ENCODE peak calls at places on chromosomes 16 and 17, in four cellular contexts. One of them, this sample, is unnamed.

GRCh38 chr17:27912989-27913388 is 19.8 kb upstream of the LYRM9 start:
- DNase-seq in H9: no peak
- DNase-seq in IMR-90: no peak
- DNase-seq in H1: no peak
- DNase-seq in this sample: no peak

GRCh38 chr17:56876766-56877179 is 37.1 kb downstream of the TRIM25 start:
- DNase-seq in H9: no peak
- DNase-seq in IMR-90: no peak
- DNase-seq in H1: no peak
- DNase-seq in this sample: no peak

GRCh38 chr16:88923926-88924833 is 52.8 kb downstream of the CBFA2T3 start:
- DNase-seq in H9: peak
- DNase-seq in IMR-90: no peak
- DNase-seq in H1: no peak
- DNase-seq in this sample: peak

GRCh38 chr16:79653337-79654000 is 52.9 kb upstream of the MAF start:
- DNase-seq in H9: no peak
- DNase-seq in IMR-90: no peak
- DNase-seq in H1: no peak
- DNase-seq in this sample: no peak

GRCh38 chr17:20241855-20242254 is 225.5 kb downstream of the LGALS9B start:
- DNase-seq in H9: no peak
- DNase-seq in IMR-90: no peak
- DNase-seq in H1: no peak
- DNase-seq in this sample: no peak

GRCh38 chr17:2386400-2387085 is 14.3 kb downstream of the MNT start:
- DNase-seq in H9: no peak
- DNase-seq in IMR-90: no peak
- DNase-seq in H1: no peak
- DNase-seq in this sample: no peak

GRCh38 chr17:78621720-78622490 is 44.7 kb upstream of the DNAH17 start:
- DNase-seq in H9: no peak
- DNase-seq in IMR-90: no peak
- DNase-seq in H1: no peak
- DNase-seq in this sample: no peak

GRCh38 chr16:5030251-5030870 is 3.4 kb downstream of the NAGPA start:
- DNase-seq in H9: no peak
- DNase-seq in IMR-90: no peak
- DNase-seq in H1: no peak
- DNase-seq in this sample: no peak

GRCh38 chr17:17728550-17729251 is 47.4 kb downstream of the RAI1 start:
- DNase-seq in H9: no peak
- DNase-seq in IMR-90: no peak
- DNase-seq in H1: no peak
- DNase-seq in this sample: no peak

GRCh38 chr17:39982069-39982371 is 1.4 kb downstream of the PSMD3 start:
- DNase-seq in H9: no peak
- DNase-seq in IMR-90: no peak
- DNase-seq in H1: no peak
- DNase-seq in this sample: no peak

GRCh38 chr16:22318690-22319358 is 21.6 kb downstream of the POLR3E start:
- DNase-seq in H9: peak
- DNase-seq in IMR-90: peak
- DNase-seq in H1: no peak
- DNase-seq in this sample: peak

GRCh38 chr16:81738831-81739496 is 40.1 kb upstream of the PLCG2 start:
- DNase-seq in H9: no peak
- DNase-seq in IMR-90: no peak
- DNase-seq in H1: no peak
- DNase-seq in this sample: no peak

GRCh38 chr17:11511696-11512095 is 86.6 kb upstream of the DNAH9 start:
- DNase-seq in H9: no peak
- DNase-seq in IMR-90: no peak
- DNase-seq in H1: no peak
- DNase-seq in this sample: no peak

GRCh38 chr16:2787961-2788360 is 601 bp upstream of the PRSS33 start:
- DNase-seq in H9: no peak
- DNase-seq in IMR-90: no peak
- DNase-seq in H1: no peak
- DNase-seq in this sample: no peak

GRCh38 chr17:69997332-69997731 is 77.7 kb upstream of the KCNJ16 start:
- DNase-seq in H9: no peak
- DNase-seq in IMR-90: peak
- DNase-seq in H1: no peak
- DNase-seq in this sample: no peak

GRCh38 chr16:47778106-47778803 is 317.1 kb downstream of the PHKB start:
- DNase-seq in H9: no peak
- DNase-seq in IMR-90: no peak
- DNase-seq in H1: no peak
- DNase-seq in this sample: peak

GRCh38 chr17:83058478-83059167 is 20.8 kb upstream of the METRNL start:
- DNase-seq in H9: no peak
- DNase-seq in IMR-90: no peak
- DNase-seq in H1: no peak
- DNase-seq in this sample: no peak

GRCh38 chr16:72626623-72627022 is 421.3 kb downstream of the ZFHX3 start:
- DNase-seq in H9: no peak
- DNase-seq in IMR-90: no peak
- DNase-seq in H1: no peak
- DNase-seq in this sample: no peak

GRCh38 chr17:40091691-40092397 is 8.5 kb downstream of the NR1D1 start:
- DNase-seq in H9: peak
- DNase-seq in IMR-90: no peak
- DNase-seq in H1: no peak
- DNase-seq in this sample: peak

GRCh38 chr16:78633551-78633950 is 534.1 kb downstream of the WWOX start:
- DNase-seq in H9: no peak
- DNase-seq in IMR-90: no peak
- DNase-seq in H1: no peak
- DNase-seq in this sample: no peak

GRCh38 chr17:45235071-45236001 is 13.7 kb downstream of the FMNL1 start:
- DNase-seq in H9: peak
- DNase-seq in IMR-90: peak
- DNase-seq in H1: peak
- DNase-seq in this sample: peak

GRCh38 chr17:28684963-28685362 is 23.0 kb downstream of the SUPT6H start:
- DNase-seq in H9: no peak
- DNase-seq in IMR-90: peak
- DNase-seq in H1: no peak
- DNase-seq in this sample: no peak

GRCh38 chr17:81863833-81864768 is 3.8 kb upstream of the P4HB start:
- DNase-seq in H9: peak
- DNase-seq in IMR-90: no peak
- DNase-seq in H1: no peak
- DNase-seq in this sample: peak

GRCh38 chr17:73643012-73643845 is 1.0 kb downstream of the SDK2 start:
- DNase-seq in H9: peak
- DNase-seq in IMR-90: no peak
- DNase-seq in H1: no peak
- DNase-seq in this sample: peak

GRCh38 chr17:46866747-46867146 is 15.4 kb downstream of the WNT9B start:
- DNase-seq in H9: no peak
- DNase-seq in IMR-90: no peak
- DNase-seq in H1: no peak
- DNase-seq in this sample: no peak

GRCh38 chr17:18187816-18188761 is 4.5 kb downstream of the ALKBH5 start:
- DNase-seq in H9: no peak
- DNase-seq in IMR-90: peak
- DNase-seq in H1: no peak
- DNase-seq in this sample: no peak

GRCh38 chr17:773467-774319 is 8.4 kb downstream of the GLOD4 start:
- DNase-seq in H9: no peak
- DNase-seq in IMR-90: no peak
- DNase-seq in H1: no peak
- DNase-seq in this sample: no peak

GRCh38 chr16:3599121-3599520 is 12.3 kb downstream of the SLX4 start:
- DNase-seq in H9: no peak
- DNase-seq in IMR-90: no peak
- DNase-seq in H1: no peak
- DNase-seq in this sample: no peak

GRCh38 chr16:85999778-86000177 is 100.8 kb downstream of the IRF8 start:
- DNase-seq in H9: no peak
- DNase-seq in IMR-90: no peak
- DNase-seq in H1: no peak
- DNase-seq in this sample: no peak

GRCh38 chr16:21302898-21303528 is 24.9 kb upstream of the CRYM start:
- DNase-seq in H9: no peak
- DNase-seq in IMR-90: peak
- DNase-seq in H1: no peak
- DNase-seq in this sample: peak

GRCh38 chr17:36749493-36749892 is 148.1 kb downstream of the MRM1 start:
- DNase-seq in H9: no peak
- DNase-seq in IMR-90: no peak
- DNase-seq in H1: no peak
- DNase-seq in this sample: no peak

GRCh38 chr17:81241648-81242420 is 2.7 kb downstream of the NDUFAF8 start:
- DNase-seq in H9: peak
- DNase-seq in IMR-90: peak
- DNase-seq in H1: peak
- DNase-seq in this sample: peak

GRCh38 chr16:57194512-57194911 is 8.4 kb downstream of the RSPRY1 start:
- DNase-seq in H9: no peak
- DNase-seq in IMR-90: peak
- DNase-seq in H1: no peak
- DNase-seq in this sample: peak

GRCh38 chr16:49458221-49458620 is 84.6 kb downstream of the C16orf78 start:
- DNase-seq in H9: peak
- DNase-seq in IMR-90: no peak
- DNase-seq in H1: no peak
- DNase-seq in this sample: no peak

GRCh38 chr16:14194706-14195105 is 123.6 kb downstream of the MRTFB start:
- DNase-seq in H9: no peak
- DNase-seq in IMR-90: no peak
- DNase-seq in H1: no peak
- DNase-seq in this sample: no peak

GRCh38 chr17:67639997-67640396 is 77.7 kb upstream of the NOL11 start:
- DNase-seq in H9: no peak
- DNase-seq in IMR-90: no peak
- DNase-seq in H1: no peak
- DNase-seq in this sample: no peak

GRCh38 chr17:67639555-67639954 is 78.2 kb upstream of the NOL11 start:
- DNase-seq in H9: no peak
- DNase-seq in IMR-90: no peak
- DNase-seq in H1: no peak
- DNase-seq in this sample: no peak

GRCh38 chr17:67638871-67639270 is 78.9 kb upstream of the NOL11 start:
- DNase-seq in H9: no peak
- DNase-seq in IMR-90: no peak
- DNase-seq in H1: no peak
- DNase-seq in this sample: no peak

GRCh38 chr17:67646472-67646871 is 71.3 kb upstream of the NOL11 start:
- DNase-seq in H9: no peak
- DNase-seq in IMR-90: no peak
- DNase-seq in H1: no peak
- DNase-seq in this sample: no peak

GRCh38 chr17:67642488-67642887 is 75.2 kb upstream of the NOL11 start:
- DNase-seq in H9: no peak
- DNase-seq in IMR-90: no peak
- DNase-seq in H1: no peak
- DNase-seq in this sample: no peak
- H3K56ac ChIP-seq in H9: no peak
- H3K56ac ChIP-seq in IMR-90: no peak
- H3K56ac ChIP-seq in H1: no peak
- H3K56ac ChIP-seq in this sample: no peak

DNA sequence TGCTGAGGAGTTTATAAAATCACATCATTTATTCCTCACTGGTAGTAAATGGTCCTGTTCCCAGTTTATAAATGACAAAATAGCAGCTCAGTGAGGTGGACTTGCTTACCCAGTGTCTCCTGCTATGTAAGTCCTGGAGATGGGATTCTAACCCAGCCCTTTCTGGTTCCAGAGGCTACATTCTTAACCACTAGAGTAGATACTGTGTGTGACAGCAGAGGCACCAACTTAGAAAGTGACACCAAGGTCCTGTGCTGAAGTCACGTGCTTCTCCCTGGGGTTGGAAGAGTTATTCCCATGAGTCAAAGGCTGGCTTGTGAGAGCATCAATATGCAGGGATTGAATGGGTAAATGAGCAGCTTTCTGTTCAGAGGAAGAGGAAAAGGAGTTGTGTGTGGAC is 167.3 kb upstream of the IRX3 start:
- DNase-seq in H9: no peak
- DNase-seq in IMR-90: no peak
- DNase-seq in H1: no peak
- DNase-seq in this sample: no peak
- H4K5ac ChIP-seq in H9: no peak
- H4K5ac ChIP-seq in IMR-90: no peak
- H4K5ac ChIP-seq in H1: no peak
- H4K5ac ChIP-seq in this sample: no peak

GRCh38 chr16:83338138-83338537 is 469.6 kb upstream of the HSBP1 start:
- DNase-seq in H9: no peak
- DNase-seq in IMR-90: no peak
- DNase-seq in H1: no peak
- DNase-seq in this sample: no peak
- H3K56ac ChIP-seq in H9: no peak
- H3K56ac ChIP-seq in IMR-90: no peak
- H3K56ac ChIP-seq in H1: no peak
- H3K56ac ChIP-seq in this sample: no peak

GRCh38 chr17:64163468-64163867 is 33.5 kb upstream of the ERN1 start:
- DNase-seq in H9: no peak
- DNase-seq in IMR-90: no peak
- DNase-seq in H1: no peak
- DNase-seq in this sample: no peak
- H4K5ac ChIP-seq in H9: no peak
- H4K5ac ChIP-seq in IMR-90: no peak
- H4K5ac ChIP-seq in H1: no peak
- H4K5ac ChIP-seq in this sample: no peak

This sample was measured in mesendoderm.